ENCODE peak calls at places on chromosomes 11 and 22, in nine cellular contexts. One of them, this sample, is unnamed.

GRCh38 chr22:43945632-43946390 is 9.4 kb upstream of the SAMM50 start:
- DNase-seq in caudate nucleus: peak
- DNase-seq in tibial artery: peak
- DNase-seq in Calu3: peak
- DNase-seq in mucosa of gallbladder: peak
- DNase-seq in mammary epithelial cell: peak
- DNase-seq in M059J: peak
- DNase-seq in AG04449: no peak
- DNase-seq in CD8-positive, alpha-beta memory T cell: peak
- DNase-seq in this sample: peak

GRCh38 chr11:75931124-75931523 is 116.1 kb downstream of the UVRAG start:
- DNase-seq in M059J: peak
- DNase-seq in mammary epithelial cell: peak
- DNase-seq in Calu3: no peak
- DNase-seq in tibial artery: no peak
- DNase-seq in AG04449: no peak
- DNase-seq in CD8-positive, alpha-beta memory T cell: no peak
- DNase-seq in caudate nucleus: no peak
- DNase-seq in mucosa of gallbladder: no peak
- DNase-seq in this sample: no peak

GRCh38 chr11:68338041-68338800 is 25.8 kb downstream of the LRP5 start:
- DNase-seq in mucosa of gallbladder: no peak
- DNase-seq in tibial artery: peak
- DNase-seq in CD8-positive, alpha-beta memory T cell: no peak
- DNase-seq in AG04449: peak
- DNase-seq in caudate nucleus: peak
- DNase-seq in Calu3: no peak
- DNase-seq in mammary epithelial cell: peak
- DNase-seq in M059J: no peak
- DNase-seq in this sample: no peak

GRCh38 chr11:118908931-118909618 is 16.7 kb downstream of the BCL9L start:
- DNase-seq in mucosa of gallbladder: peak
- DNase-seq in caudate nucleus: peak
- DNase-seq in mammary epithelial cell: peak
- DNase-seq in M059J: peak
- DNase-seq in Calu3: no peak
- DNase-seq in AG04449: no peak
- DNase-seq in tibial artery: peak
- DNase-seq in CD8-positive, alpha-beta memory T cell: peak
- DNase-seq in this sample: no peak

GRCh38 chr22:27218521-27218920 is 561.1 kb downstream of the MIAT start:
- DNase-seq in AG04449: no peak
- DNase-seq in Calu3: no peak
- DNase-seq in CD8-positive, alpha-beta memory T cell: no peak
- DNase-seq in tibial artery: no peak
- DNase-seq in mucosa of gallbladder: no peak
- DNase-seq in M059J: no peak
- DNase-seq in mammary epithelial cell: no peak
- DNase-seq in caudate nucleus: no peak
- DNase-seq in this sample: no peak

GRCh38 chr11:63551889-63552266 is 11.3 kb downstream of the PLAAT2 start:
- DNase-seq in mucosa of gallbladder: no peak
- DNase-seq in AG04449: no peak
- DNase-seq in Calu3: no peak
- DNase-seq in caudate nucleus: no peak
- DNase-seq in mammary epithelial cell: no peak
- DNase-seq in M059J: no peak
- DNase-seq in CD8-positive, alpha-beta memory T cell: peak
- DNase-seq in tibial artery: no peak
- DNase-seq in this sample: no peak

GRCh38 chr22:30865656-30866055 is 102.9 kb downstream of the MORC2 start:
- DNase-seq in mammary epithelial cell: no peak
- DNase-seq in CD8-positive, alpha-beta memory T cell: no peak
- DNase-seq in mucosa of gallbladder: no peak
- DNase-seq in Calu3: no peak
- DNase-seq in caudate nucleus: no peak
- DNase-seq in M059J: no peak
- DNase-seq in AG04449: no peak
- DNase-seq in tibial artery: peak
- DNase-seq in this sample: no peak

GRCh38 chr11:65928667-65929066 is 9.4 kb downstream of the DRAP1 start:
- DNase-seq in M059J: no peak
- DNase-seq in mucosa of gallbladder: no peak
- DNase-seq in Calu3: no peak
- DNase-seq in tibial artery: no peak
- DNase-seq in caudate nucleus: no peak
- DNase-seq in AG04449: no peak
- DNase-seq in mammary epithelial cell: no peak
- DNase-seq in CD8-positive, alpha-beta memory T cell: no peak
- DNase-seq in this sample: no peak

GRCh38 chr22:43302462-43303109 is 40.6 kb downstream of the SCUBE1 start:
- DNase-seq in Calu3: no peak
- DNase-seq in mammary epithelial cell: no peak
- DNase-seq in mucosa of gallbladder: no peak
- DNase-seq in AG04449: no peak
- DNase-seq in M059J: no peak
- DNase-seq in CD8-positive, alpha-beta memory T cell: no peak
- DNase-seq in tibial artery: no peak
- DNase-seq in caudate nucleus: no peak
- DNase-seq in this sample: no peak

GRCh38 chr11:69711824-69712801 is 8.3 kb upstream of the FGF19 start:
- DNase-seq in mammary epithelial cell: no peak
- DNase-seq in caudate nucleus: no peak
- DNase-seq in tibial artery: no peak
- DNase-seq in AG04449: no peak
- DNase-seq in mucosa of gallbladder: no peak
- DNase-seq in Calu3: no peak
- DNase-seq in M059J: no peak
- DNase-seq in CD8-positive, alpha-beta memory T cell: peak
- DNase-seq in this sample: peak

GRCh38 chr11:35541621-35542375 is 16.4 kb upstream of the PAMR1 start:
- DNase-seq in mucosa of gallbladder: no peak
- DNase-seq in M059J: peak
- DNase-seq in CD8-positive, alpha-beta memory T cell: no peak
- DNase-seq in AG04449: peak
- DNase-seq in caudate nucleus: no peak
- DNase-seq in mammary epithelial cell: no peak
- DNase-seq in Calu3: no peak
- DNase-seq in tibial artery: peak
- DNase-seq in this sample: no peak

GRCh38 chr11:48090174-48090573 is 109.8 kb downstream of the PTPRJ start:
- DNase-seq in AG04449: no peak
- DNase-seq in Calu3: no peak
- DNase-seq in M059J: no peak
- DNase-seq in mucosa of gallbladder: no peak
- DNase-seq in tibial artery: no peak
- DNase-seq in mammary epithelial cell: no peak
- DNase-seq in CD8-positive, alpha-beta memory T cell: no peak
- DNase-seq in caudate nucleus: no peak
- DNase-seq in this sample: no peak

GRCh38 chr11:128772814-128773213 is 78.9 kb downstream of the FLI1 start:
- DNase-seq in AG04449: no peak
- DNase-seq in Calu3: peak
- DNase-seq in mucosa of gallbladder: peak
- DNase-seq in M059J: no peak
- DNase-seq in mammary epithelial cell: no peak
- DNase-seq in CD8-positive, alpha-beta memory T cell: peak
- DNase-seq in tibial artery: peak
- DNase-seq in caudate nucleus: no peak
- DNase-seq in this sample: no peak

GRCh38 chr11:74112877-74113276 is 57.9 kb downstream of the C2CD3 start:
- DNase-seq in caudate nucleus: no peak
- DNase-seq in CD8-positive, alpha-beta memory T cell: no peak
- DNase-seq in M059J: no peak
- DNase-seq in AG04449: no peak
- DNase-seq in mucosa of gallbladder: no peak
- DNase-seq in Calu3: no peak
- DNase-seq in tibial artery: no peak
- DNase-seq in mammary epithelial cell: no peak
- DNase-seq in this sample: no peak

GRCh38 chr11:94803491-94803890 is 35.3 kb downstream of the AMOTL1 start:
- DNase-seq in M059J: no peak
- DNase-seq in Calu3: no peak
- DNase-seq in tibial artery: no peak
- DNase-seq in CD8-positive, alpha-beta memory T cell: no peak
- DNase-seq in AG04449: no peak
- DNase-seq in mammary epithelial cell: no peak
- DNase-seq in mucosa of gallbladder: no peak
- DNase-seq in caudate nucleus: no peak
- DNase-seq in this sample: no peak

GRCh38 chr22:27896251-27896650 is 22.8 kb downstream of the PITPNB start:
- DNase-seq in Calu3: no peak
- DNase-seq in CD8-positive, alpha-beta memory T cell: no peak
- DNase-seq in M059J: no peak
- DNase-seq in AG04449: no peak
- DNase-seq in caudate nucleus: no peak
- DNase-seq in mammary epithelial cell: no peak
- DNase-seq in tibial artery: no peak
- DNase-seq in mucosa of gallbladder: no peak
- DNase-seq in this sample: no peak

GRCh38 chr11:125375146-125375545 is 120.9 kb downstream of the FEZ1 start:
- DNase-seq in CD8-positive, alpha-beta memory T cell: no peak
- DNase-seq in AG04449: no peak
- DNase-seq in M059J: no peak
- DNase-seq in tibial artery: no peak
- DNase-seq in mucosa of gallbladder: no peak
- DNase-seq in mammary epithelial cell: no peak
- DNase-seq in caudate nucleus: no peak
- DNase-seq in Calu3: no peak
- DNase-seq in this sample: no peak

GRCh38 chr11:3228445-3228829 is 3.8 kb downstream of the MRGPRE start:
- DNase-seq in CD8-positive, alpha-beta memory T cell: no peak
- DNase-seq in mucosa of gallbladder: peak
- DNase-seq in M059J: no peak
- DNase-seq in Calu3: no peak
- DNase-seq in mammary epithelial cell: no peak
- DNase-seq in caudate nucleus: no peak
- DNase-seq in AG04449: no peak
- DNase-seq in tibial artery: no peak
- DNase-seq in this sample: no peak

GRCh38 chr22:19174106-19175025 is 4.2 kb downstream of the SLC25A1 start:
- DNase-seq in CD8-positive, alpha-beta memory T cell: no peak
- DNase-seq in mucosa of gallbladder: no peak
- DNase-seq in Calu3: no peak
- DNase-seq in tibial artery: no peak
- DNase-seq in mammary epithelial cell: peak
- DNase-seq in AG04449: peak
- DNase-seq in caudate nucleus: no peak
- DNase-seq in M059J: peak
- DNase-seq in this sample: no peak